ENCODE peak calls at places on chromosomes 3 and 15, in four cellular contexts. P, D, V and B are unnamed samples.
A peak's percentile ranks its signal among the peaks of the same experiment; 100 is the strongest.

GRCh38 chr3:143538577-143538981 is 309.7 kb downstream of the SLC9A9 start:
- DNase-seq in P (peak; percentile 27), D (no peak), V (peak; percentile 69), B (no peak)

GRCh38 chr3:112653881-112654300 is 12.9 kb upstream of the CCDC80 start:
- DNase-seq in P (no peak), D (no peak), V (peak; percentile 80), B (no peak)

GRCh38 chr3:44080507-44080906 is 161.2 kb upstream of the TOPAZ1 start:
- DNase-seq in P (no peak), D (no peak), V (no peak), B (no peak)

GRCh38 chr15:95826388-95826781 is 504.1 kb upstream of the NR2F2 start:
- DNase-seq in P (no peak), D (no peak), V (no peak), B (no peak)

GRCh38 chr15:66851226-66852063 is 149.4 kb downstream of the SMAD6 start:
- DNase-seq in P (peak; percentile 83), D (peak; percentile 66), V (peak; percentile 86), B (no peak)

GRCh38 chr3:186953011-186953487 is 22.7 kb downstream of the ST6GAL1 start:
- DNase-seq in P (peak; percentile 64), D (no peak), V (peak; percentile 69), B (no peak)

GRCh38 chr3:9769426-9770275 is at the start of gene CAMK1:
- DNase-seq in P (peak; percentile 46), D (peak; percentile 65), V (peak; percentile 65), B (no peak)

GRCh38 chr3:51964521-51964920 is 2.7 kb downstream of the PCBP4 start:
- DNase-seq in P (no peak), D (no peak), V (no peak), B (no peak)

GRCh38 chr3:57179580-57180410 is 14.6 kb upstream of the IL17RD start:
- DNase-seq in P (peak; percentile 37), D (peak; percentile 47), V (peak; percentile 49), B (no peak)

DNA sequence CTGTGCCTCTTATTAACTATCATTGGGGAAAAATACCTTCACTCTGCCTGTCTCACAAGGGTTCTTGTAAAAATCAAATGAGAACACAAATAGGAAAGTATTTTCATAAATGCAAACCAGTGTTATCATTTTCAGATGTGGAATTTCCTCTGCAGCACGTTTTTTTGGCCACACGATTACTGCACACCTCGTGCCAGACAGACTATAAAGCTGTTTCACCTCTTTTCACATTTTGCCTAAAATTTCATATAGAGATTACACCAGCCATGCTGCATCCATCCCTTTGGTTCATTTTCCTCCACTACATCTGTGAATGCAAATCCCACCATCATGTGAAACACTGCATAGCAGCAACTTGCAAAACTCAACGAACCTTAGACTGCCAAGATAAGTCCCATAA is 1.2 kb upstream of the TMOD2 start:
- DNase-seq in P (no peak), D (no peak), V (no peak), B (no peak)
- H3K4me3 ChIP-seq in P (no peak overlapping the region), D (no peak overlapping the region), V (no peak overlapping the region), B (no peak overlapping the region)

GRCh38 chr3:122502139-122502538 is 12.6 kb downstream of the KPNA1 start:
- DNase-seq in P (no peak), D (no peak), V (no peak), B (no peak)

GRCh38 chr3:122498152-122498551 is 16.6 kb downstream of the KPNA1 start:
- DNase-seq in P (no peak), D (no peak), V (no peak), B (no peak)

GRCh38 chr3:122493296-122493695 is 21.4 kb downstream of the KPNA1 start:
- DNase-seq in P (no peak), D (no peak), V (peak; percentile 45), B (no peak)

GRCh38 chr3:122496529-122496928 is 18.2 kb downstream of the KPNA1 start:
- DNase-seq in P (no peak), D (no peak), V (no peak), B (no peak)

GRCh38 chr3:122497425-122497824 is 17.3 kb downstream of the KPNA1 start:
- DNase-seq in P (peak; percentile 70), D (peak; percentile 59), V (peak; percentile 84), B (peak; percentile 53)
- TF ChIP-seq CTCF in P (no peak), D (no peak), V (no peak), B (no peak)

DNA sequence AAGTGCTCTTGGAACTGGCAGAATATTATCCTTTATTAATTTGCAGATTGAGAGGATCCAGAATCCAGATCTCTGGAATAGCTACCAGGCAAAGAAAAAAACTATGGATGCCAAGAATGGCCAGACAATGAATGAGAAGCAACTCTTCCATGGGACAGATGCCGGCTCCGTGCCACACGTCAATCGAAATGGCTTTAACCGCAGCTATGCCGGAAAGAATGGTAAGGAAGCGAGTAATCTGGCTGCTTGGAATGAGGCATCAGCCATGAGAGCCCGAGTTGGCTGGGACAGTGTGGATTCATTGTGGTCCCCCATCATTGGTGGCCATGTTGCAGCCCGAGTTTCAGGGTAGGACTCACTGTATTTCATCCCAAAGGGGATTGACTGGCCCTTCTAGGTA is 47.1 kb downstream of the PARP14 start:
- DNase-seq in P (no peak), D (no peak), V (no peak), B (no peak)
- H3K4me3 ChIP-seq in P (no peak overlapping the region), D (no peak overlapping the region), V (no peak overlapping the region), B (no peak overlapping the region)

GRCh38 chr3:119580148-119580760 is 962 bp downstream of the ADPRH start:
- DNase-seq in P (peak; percentile 88), D (no peak), V (peak; percentile 25), B (no peak)
- TF ChIP-seq CTCF in P (no peak), D (no peak), V (no peak), B (no peak)

DNA sequence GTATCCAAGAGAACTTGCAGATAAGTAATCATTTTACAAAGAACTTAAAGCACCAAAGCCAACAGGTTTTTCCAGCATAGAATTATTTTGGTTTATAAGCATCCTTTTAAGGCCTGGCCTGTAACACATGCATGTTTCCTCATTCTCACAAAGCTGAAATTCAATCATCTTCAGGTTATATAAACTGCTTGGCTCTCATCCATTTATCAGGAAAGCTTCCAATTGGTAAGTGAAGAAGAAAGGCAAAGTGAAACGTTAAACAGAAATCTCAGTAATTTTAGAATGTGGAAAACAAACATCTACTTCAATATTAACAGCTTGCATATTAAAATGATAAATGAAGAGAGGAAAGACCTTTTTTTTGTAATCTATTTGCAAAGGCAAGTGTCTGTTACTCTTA is 1.6 kb downstream of the SERP1 start:
- DNase-seq in P (no peak), D (no peak), V (peak; percentile 30), B (no peak)
- H3K4me3 ChIP-seq in P (peak overlapping the region; percentile 92), D (peak overlapping the region; percentile 97), V (peak overlapping the region; percentile 87), B (peak overlapping the region; percentile 76)

GRCh38 chr15:51229907-51230328 is 108.5 kb downstream of the CYP19A1 start:
- DNase-seq in P (peak; percentile 43), D (peak; percentile 69), V (peak; percentile 62), B (no peak)
- TF ChIP-seq CTCF in P (peak; percentile 14), D (peak; percentile 54), V (peak; percentile 53), B (peak; percentile 40)

GRCh38 chr3:16841906-16842709 is 42.6 kb upstream of the PLCL2 start:
- DNase-seq in P (peak; percentile 89), D (peak; percentile 83), V (no peak), B (no peak)
- H3K4me3 ChIP-seq in P (peak overlapping the region; percentile 67), D (peak overlapping the region; percentile 59), V (no peak overlapping the region), B (no peak overlapping the region)

GRCh38 chr3:140219161-140219745 is 284.3 kb downstream of the CLSTN2 start:
- DNase-seq in P (no peak), D (no peak), V (no peak), B (no peak)

GRCh38 chr3:140219923-140220452 is 285.0 kb downstream of the CLSTN2 start:
- DNase-seq in P (peak; percentile 62), D (no peak), V (no peak), B (no peak)

GRCh38 chr3:140216249-140216648 is 281.3 kb downstream of the CLSTN2 start:
- DNase-seq in P (peak; percentile 44), D (no peak), V (no peak), B (no peak)
- TF ChIP-seq CTCF in P (peak; percentile 79), D (peak; percentile 38), V (peak; percentile 37), B (peak; percentile 65)

DNA sequence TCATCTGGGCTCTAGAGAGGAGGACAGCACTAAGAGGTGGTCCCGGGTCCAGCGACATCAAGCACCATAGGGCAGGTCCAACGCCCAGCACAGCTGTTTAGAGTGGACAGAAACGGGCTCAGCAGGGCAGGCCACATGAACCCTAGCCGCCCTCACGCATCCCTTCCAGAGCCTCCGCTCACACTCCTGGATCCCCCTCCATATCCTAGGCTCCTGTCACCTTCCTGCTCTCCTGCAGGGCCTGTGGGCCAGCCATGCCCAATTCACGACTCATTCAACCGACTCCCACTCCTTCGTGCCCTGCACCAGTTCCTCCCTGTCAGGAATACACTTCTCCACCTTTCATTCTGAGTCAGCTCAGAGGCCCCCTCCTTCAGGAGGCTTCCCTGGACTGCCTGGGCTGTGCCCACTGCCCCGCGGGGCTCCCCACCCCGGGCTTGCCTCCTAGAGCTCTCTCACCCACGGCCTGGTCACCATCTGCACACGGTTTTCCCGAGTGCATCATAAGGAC is 90.2 kb downstream of the LINGO1 start:
- DNase-seq in P (no peak), D (no peak), V (peak; percentile 21), B (no peak)
- H3K4me3 ChIP-seq in P (no peak overlapping the region), D (peak overlapping the region; percentile 62), V (peak overlapping the region; percentile 50), B (peak overlapping the region; percentile 62)